ENCODE peak calls at places on chromosomes 7 and 10, in six cellular contexts. One of them, this sample, is unnamed.

GRCh38 chr7:152435384-152436278 is at the start of gene KMT2C:
- DNase-seq in left ventricle myocardium superior: peak
- DNase-seq in T-helper 9 cell: peak
- DNase-seq in NCI-H1092: peak
- DNase-seq in naive B cell: peak
- DNase-seq in endothelial cell of umbilical vein: peak
- DNase-seq in this sample: peak

GRCh38 chr10:92164024-92164423 is 126.9 kb downstream of the CPEB3 start:
- DNase-seq in endothelial cell of umbilical vein: no peak
- DNase-seq in T-helper 9 cell: no peak
- DNase-seq in NCI-H1092: no peak
- DNase-seq in naive B cell: no peak
- DNase-seq in left ventricle myocardium superior: no peak
- DNase-seq in this sample: no peak

GRCh38 chr10:126749030-126749655 is 78.7 kb upstream of the C10orf90 start:
- DNase-seq in naive B cell: peak
- DNase-seq in T-helper 9 cell: peak
- DNase-seq in NCI-H1092: peak
- DNase-seq in endothelial cell of umbilical vein: peak
- DNase-seq in left ventricle myocardium superior: peak
- DNase-seq in this sample: peak

GRCh38 chr7:108497082-108497725 is 28.7 kb downstream of the PNPLA8 start:
- DNase-seq in T-helper 9 cell: peak
- DNase-seq in left ventricle myocardium superior: no peak
- DNase-seq in endothelial cell of umbilical vein: peak
- DNase-seq in naive B cell: peak
- DNase-seq in NCI-H1092: peak
- DNase-seq in this sample: peak

GRCh38 chr10:58016614-58017013 is 251.1 kb downstream of the IPMK start:
- DNase-seq in NCI-H1092: no peak
- DNase-seq in left ventricle myocardium superior: no peak
- DNase-seq in T-helper 9 cell: no peak
- DNase-seq in naive B cell: no peak
- DNase-seq in endothelial cell of umbilical vein: no peak
- DNase-seq in this sample: no peak

GRCh38 chr7:12066561-12066960 is 144.5 kb upstream of the TMEM106B start:
- DNase-seq in NCI-H1092: no peak
- DNase-seq in endothelial cell of umbilical vein: no peak
- DNase-seq in T-helper 9 cell: no peak
- DNase-seq in left ventricle myocardium superior: no peak
- DNase-seq in naive B cell: no peak
- DNase-seq in this sample: no peak

GRCh38 chr10:48282829-48283228 is 8.3 kb upstream of the FRMPD2 start:
- DNase-seq in left ventricle myocardium superior: no peak
- DNase-seq in naive B cell: no peak
- DNase-seq in endothelial cell of umbilical vein: no peak
- DNase-seq in T-helper 9 cell: no peak
- DNase-seq in NCI-H1092: no peak
- DNase-seq in this sample: no peak

GRCh38 chr7:134509010-134509409 is 18.4 kb upstream of the AKR1B10 start:
- DNase-seq in endothelial cell of umbilical vein: no peak
- DNase-seq in NCI-H1092: no peak
- DNase-seq in T-helper 9 cell: no peak
- DNase-seq in left ventricle myocardium superior: no peak
- DNase-seq in naive B cell: no peak
- DNase-seq in this sample: no peak

GRCh38 chr7:115634633-115635032 is 395.9 kb downstream of the TFEC start:
- DNase-seq in endothelial cell of umbilical vein: peak
- DNase-seq in T-helper 9 cell: no peak
- DNase-seq in left ventricle myocardium superior: no peak
- DNase-seq in naive B cell: no peak
- DNase-seq in NCI-H1092: no peak
- DNase-seq in this sample: no peak

GRCh38 chr7:16970732-16971495 is 89.1 kb upstream of the AGR3 start:
- DNase-seq in left ventricle myocardium superior: no peak
- DNase-seq in T-helper 9 cell: no peak
- DNase-seq in NCI-H1092: no peak
- DNase-seq in endothelial cell of umbilical vein: no peak
- DNase-seq in naive B cell: no peak
- DNase-seq in this sample: no peak

GRCh38 chr10:48760983-48761382 is 76.3 kb downstream of the WDFY4 start:
- DNase-seq in T-helper 9 cell: no peak
- DNase-seq in NCI-H1092: no peak
- DNase-seq in endothelial cell of umbilical vein: no peak
- DNase-seq in left ventricle myocardium superior: no peak
- DNase-seq in naive B cell: no peak
- DNase-seq in this sample: no peak

GRCh38 chr7:148905093-148905666 is 21.1 kb upstream of the EZH2 start:
- DNase-seq in endothelial cell of umbilical vein: no peak
- DNase-seq in T-helper 9 cell: no peak
- DNase-seq in left ventricle myocardium superior: no peak
- DNase-seq in naive B cell: no peak
- DNase-seq in NCI-H1092: no peak
- DNase-seq in this sample: no peak

GRCh38 chr7:80154656-80155325 is 20.2 kb downstream of the GNAI1 start:
- DNase-seq in endothelial cell of umbilical vein: peak
- DNase-seq in left ventricle myocardium superior: no peak
- DNase-seq in naive B cell: no peak
- DNase-seq in T-helper 9 cell: no peak
- DNase-seq in NCI-H1092: no peak
- DNase-seq in this sample: no peak

GRCh38 chr10:113977174-113977573 is 66.5 kb upstream of the ADRB1 start:
- DNase-seq in endothelial cell of umbilical vein: no peak
- DNase-seq in T-helper 9 cell: no peak
- DNase-seq in NCI-H1092: no peak
- DNase-seq in naive B cell: no peak
- DNase-seq in left ventricle myocardium superior: no peak
- DNase-seq in this sample: no peak

GRCh38 chr10:31940839-31941653 is 12.4 kb upstream of the ARHGAP12 start:
- DNase-seq in T-helper 9 cell: no peak
- DNase-seq in naive B cell: no peak
- DNase-seq in left ventricle myocardium superior: no peak
- DNase-seq in endothelial cell of umbilical vein: peak
- DNase-seq in NCI-H1092: no peak
- DNase-seq in this sample: no peak

GRCh38 chr7:117715784-117716445 is 157.3 kb downstream of the CTTNBP2 start:
- DNase-seq in endothelial cell of umbilical vein: peak
- DNase-seq in T-helper 9 cell: no peak
- DNase-seq in left ventricle myocardium superior: no peak
- DNase-seq in naive B cell: no peak
- DNase-seq in NCI-H1092: peak
- DNase-seq in this sample: peak

GRCh38 chr10:112295853-112296830 is 12.9 kb downstream of the TECTB start:
- DNase-seq in T-helper 9 cell: no peak
- DNase-seq in naive B cell: no peak
- DNase-seq in endothelial cell of umbilical vein: no peak
- DNase-seq in NCI-H1092: no peak
- DNase-seq in left ventricle myocardium superior: peak
- DNase-seq in this sample: no peak

GRCh38 chr7:27190284-27190748 is 5.3 kb upstream of the HOXA11 start:
- DNase-seq in endothelial cell of umbilical vein: no peak
- DNase-seq in naive B cell: no peak
- DNase-seq in T-helper 9 cell: no peak
- DNase-seq in NCI-H1092: no peak
- DNase-seq in left ventricle myocardium superior: no peak
- DNase-seq in this sample: no peak

GRCh38 chr10:58385784-58386112 is 538 bp downstream of the TFAM start:
- DNase-seq in left ventricle myocardium superior: peak
- DNase-seq in NCI-H1092: peak
- DNase-seq in endothelial cell of umbilical vein: no peak
- DNase-seq in naive B cell: no peak
- DNase-seq in T-helper 9 cell: no peak
- DNase-seq in this sample: no peak

GRCh38 chr7:19620470-19620869 is 88.4 kb downstream of the POLR1F start:
- DNase-seq in NCI-H1092: no peak
- DNase-seq in left ventricle myocardium superior: no peak
- DNase-seq in T-helper 9 cell: no peak
- DNase-seq in endothelial cell of umbilical vein: no peak
- DNase-seq in naive B cell: no peak
- DNase-seq in this sample: no peak

GRCh38 chr7:30789334-30789711 is 18.1 kb downstream of the MINDY4 start:
- DNase-seq in NCI-H1092: no peak
- DNase-seq in T-helper 9 cell: no peak
- DNase-seq in naive B cell: no peak
- DNase-seq in endothelial cell of umbilical vein: peak
- DNase-seq in left ventricle myocardium superior: no peak
- DNase-seq in this sample: peak

GRCh38 chr7:5442757-5443305 is 19.2 kb upstream of the TNRC18 start:
- DNase-seq in endothelial cell of umbilical vein: no peak
- DNase-seq in T-helper 9 cell: no peak
- DNase-seq in NCI-H1092: no peak
- DNase-seq in left ventricle myocardium superior: no peak
- DNase-seq in naive B cell: no peak
- DNase-seq in this sample: no peak